ENCODE peak calls at places on chromosomes 16 and 17, in five cellular contexts. One of them, this sample, is unnamed.

GRCh38 chr17:72388765-72389473 is 268.1 kb downstream of the SOX9 start:
- DNase-seq in memory B cell: no peak
- DNase-seq in DMS153: no peak
- DNase-seq in PC-3: peak; percentile 89
- DNase-seq in GM12891: no peak
- DNase-seq in this sample: no peak

GRCh38 chr16:67917852-67918236 is 13.8 kb downstream of the CTRL start:
- DNase-seq in GM12891: no peak
- DNase-seq in memory B cell: no peak
- DNase-seq in DMS153: no peak
- DNase-seq in PC-3: peak; percentile 87
- DNase-seq in this sample: peak; percentile 8

GRCh38 chr17:27407916-27408846 is 48.1 kb upstream of the KSR1 start:
- DNase-seq in DMS153: no peak
- DNase-seq in GM12891: no peak
- DNase-seq in memory B cell: no peak
- DNase-seq in PC-3: peak; percentile 38
- DNase-seq in this sample: no peak

GRCh38 chr16:76371441-76371840 is 94.2 kb downstream of the CNTNAP4 start:
- DNase-seq in memory B cell: no peak
- DNase-seq in PC-3: no peak
- DNase-seq in DMS153: no peak
- DNase-seq in GM12891: no peak
- DNase-seq in this sample: no peak

GRCh38 chr17:72407336-72408121 is 286.7 kb downstream of the SOX9 start:
- DNase-seq in DMS153: peak; percentile 95
- DNase-seq in PC-3: peak; percentile 100
- DNase-seq in memory B cell: no peak
- DNase-seq in GM12891: no peak
- DNase-seq in this sample: peak; percentile 66

GRCh38 chr16:13896543-13897182 is 23.3 kb upstream of the ERCC4 start:
- DNase-seq in PC-3: peak; percentile 41
- DNase-seq in memory B cell: no peak
- DNase-seq in GM12891: no peak
- DNase-seq in DMS153: no peak
- DNase-seq in this sample: no peak

GRCh38 chr17:45923511-45924268 is 29.3 kb downstream of the MAPT start:
- DNase-seq in DMS153: no peak
- DNase-seq in PC-3: no peak
- DNase-seq in memory B cell: no peak
- DNase-seq in GM12891: no peak
- DNase-seq in this sample: no peak

GRCh38 chr17:80874866-80875445 is 116.7 kb upstream of the CHMP6 start:
- DNase-seq in GM12891: no peak
- DNase-seq in memory B cell: no peak
- DNase-seq in DMS153: no peak
- DNase-seq in PC-3: no peak
- DNase-seq in this sample: no peak

GRCh38 chr16:54326266-54326662 is 39.7 kb upstream of the IRX3 start:
- DNase-seq in memory B cell: no peak
- DNase-seq in DMS153: no peak
- DNase-seq in GM12891: no peak
- DNase-seq in PC-3: no peak
- DNase-seq in this sample: no peak

GRCh38 chr16:29994613-29995329 is 646 bp downstream of the HIRIP3 start:
- DNase-seq in GM12891: no peak
- DNase-seq in DMS153: no peak
- DNase-seq in memory B cell: no peak
- DNase-seq in PC-3: peak; percentile 73
- DNase-seq in this sample: peak; percentile 16

GRCh38 chr16:31074073-31074813 is at the start of the genes ZNF646 and ZNF668:
- DNase-seq in memory B cell: peak; percentile 86
- DNase-seq in DMS153: peak; percentile 99
- DNase-seq in GM12891: peak; percentile 94
- DNase-seq in PC-3: peak; percentile 97
- DNase-seq in this sample: peak; percentile 83

GRCh38 chr16:69937465-69937951 is 13.6 kb upstream of the CLEC18A start:
- DNase-seq in DMS153: no peak
- DNase-seq in PC-3: peak; percentile 20
- DNase-seq in GM12891: no peak
- DNase-seq in memory B cell: no peak
- DNase-seq in this sample: no peak

GRCh38 chr17:14737984-14738651 is 437.2 kb downstream of the HS3ST3B1 start:
- DNase-seq in memory B cell: no peak
- DNase-seq in DMS153: no peak
- DNase-seq in GM12891: no peak
- DNase-seq in PC-3: peak; percentile 99
- DNase-seq in this sample: peak; percentile 92